ENCODE peak calls at places on chromosomes 16 and 17, in six cellular contexts. T is ascending aorta, P is coronary artery, N is NB4, J is heart right ventricle, K is fibroblast of the aortic adventitia. Z is an unnamed sample.
A peak's percentile ranks its signal among the peaks of the same experiment; 100 is the strongest.

GRCh38 chr16:23785842-23786241 is 31.0 kb downstream of the CHP2 start:
- DNase-seq in P (no peak), N (no peak), J (no peak), T (no peak), K (no peak), Z (no peak)

GRCh38 chr16:3532741-3533140 is 31.9 kb downstream of the CLUAP1 start:
- DNase-seq in N (no peak), J (no peak), T (no peak), K (no peak), P (no peak), Z (no peak)

GRCh38 chr17:376936-377863 is 24.6 kb upstream of the RPH3AL start:
- DNase-seq in T (no peak), K (peak; percentile 40), N (peak; percentile 33), J (no peak), P (no peak), Z (no peak)

GRCh38 chr17:47704116-47704515 is 10.2 kb downstream of the TBKBP1 start:
- DNase-seq in J (no peak), K (no peak), N (peak; percentile 68), P (no peak), T (no peak), Z (no peak)

GRCh38 chr17:46772879-46773620 is 45.4 kb downstream of the WNT3 start:
- DNase-seq in P (no peak), N (peak; percentile 83), T (no peak), J (no peak), K (no peak), Z (no peak)

GRCh38 chr16:79062336-79062735 is 538.2 kb downstream of the MAF start:
- DNase-seq in P (no peak), K (no peak), N (no peak), T (no peak), J (no peak), Z (no peak)

GRCh38 chr16:14339694-14340093 is 268.6 kb downstream of the MRTFB start:
- DNase-seq in K (no peak), P (no peak), N (no peak), J (no peak), T (no peak), Z (no peak)

GRCh38 chr16:25877103-25877502 is 185.3 kb downstream of the HS3ST4 start:
- DNase-seq in J (no peak), K (no peak), P (no peak), T (no peak), N (no peak), Z (no peak)

GRCh38 chr16:72282338-72282737 is 110.4 kb upstream of the PMFBP1 start:
- DNase-seq in K (no peak), T (no peak), N (no peak), J (no peak), P (no peak), Z (no peak)

GRCh38 chr17:68591583-68591982 is 9.6 kb downstream of the FAM20A start:
- DNase-seq in T (no peak), K (no peak), J (peak; percentile 29), N (no peak), P (no peak), Z (no peak)

GRCh38 chr16:66695935-66696668 is 441 bp downstream of the CMTM4 start:
- DNase-seq in J (peak; percentile 13), P (no peak), K (no peak), N (no peak), T (peak; percentile 66), Z (peak; percentile 15)

DNA sequence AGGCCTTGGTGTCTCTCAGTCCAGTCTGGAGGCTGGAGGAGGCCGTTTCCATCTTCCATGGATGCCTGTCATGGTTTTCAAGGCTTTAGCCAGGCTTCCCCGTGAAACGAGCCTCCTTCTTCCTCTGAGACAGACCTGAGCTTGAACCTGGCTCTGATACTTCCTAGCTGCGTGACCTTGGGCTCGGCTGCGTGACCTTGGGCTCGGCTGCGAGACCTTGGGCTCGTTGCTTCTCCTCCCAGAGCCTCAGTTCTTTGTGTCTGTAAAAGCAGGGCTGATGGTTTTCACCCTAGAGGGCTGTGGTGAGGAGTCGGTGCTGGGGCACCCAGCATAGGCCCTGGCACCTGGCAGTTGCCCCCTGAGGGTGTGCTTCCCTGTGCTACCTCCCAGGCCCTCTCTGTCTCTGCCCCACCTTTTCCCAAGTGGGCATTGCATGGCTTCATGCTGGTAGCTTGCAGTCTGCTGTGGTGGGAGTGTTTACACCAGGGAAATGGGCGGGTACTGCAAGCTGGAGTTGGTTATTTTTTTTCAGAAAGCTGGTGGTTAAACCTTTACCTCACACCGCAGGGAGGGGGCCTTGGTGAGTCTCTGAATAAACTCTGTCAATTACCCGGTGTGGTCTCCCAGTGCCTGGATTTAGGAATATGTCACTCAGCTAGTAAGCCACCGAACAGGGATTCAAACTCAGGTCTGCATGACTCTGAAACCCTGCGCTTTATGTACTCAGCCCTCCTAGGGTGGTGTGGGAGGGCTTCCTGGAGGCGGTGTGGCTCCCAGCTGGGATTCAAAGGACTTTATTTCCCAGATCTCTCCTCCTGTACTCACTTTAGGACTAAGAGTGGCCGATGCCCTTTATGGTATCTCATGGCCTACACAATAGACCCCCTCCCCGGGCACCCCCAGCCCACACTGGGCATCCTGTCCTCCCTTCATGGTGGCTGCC is 129.0 kb upstream of the CIBAR2 start:
- DNase-seq in K (no peak), N (peak; percentile 42), J (no peak), T (no peak), P (no peak), Z (no peak)
- TF ChIP-seq CTCF in K (no peak), N (no peak), J (no peak), T (no peak), P (no peak), Z (no peak)

GRCh38 chr17:35740997-35741931 is 9.8 kb downstream of the RASL10B start:
- DNase-seq in P (no peak), N (no peak), K (no peak), J (no peak), T (no peak), Z (no peak)
- H3K4me3 ChIP-seq in P (peak overlapping the region; percentile 41), N (no peak overlapping the region), K (no peak overlapping the region), J (peak overlapping the region; percentile 22), T (peak overlapping the region; percentile 12), Z (no peak overlapping the region)

GRCh38 chr16:88287219-88287618 is 95.5 kb upstream of the ZNF469 start:
- DNase-seq in K (peak; percentile 16), T (no peak), N (peak; percentile 54), J (no peak), P (no peak), Z (peak; percentile 60)
- TF ChIP-seq CTCF in K (peak; percentile 56), T (no peak), N (peak; percentile 96), J (peak; percentile 9), P (no peak), Z (peak; percentile 95)

GRCh38 chr17:31560836-31561235 is 169.4 kb downstream of the RAB11FIP4 start:
- DNase-seq in N (no peak), T (no peak), K (no peak), P (no peak), J (no peak), Z (no peak)
- H3K4me3 ChIP-seq in N (peak overlapping the region; percentile 37), T (peak overlapping the region; percentile 91), K (peak overlapping the region; percentile 84), P (peak overlapping the region; percentile 85), J (peak overlapping the region; percentile 73), Z (peak overlapping the region; percentile 79)

Z was measured in fibroblast of pulmonary artery.